ENCODE peak calls at places on chromosomes 7 and 10, in six cellular contexts. L is neural progenitor cell, E is OCI-LY7, M is SK-N-SH, K is K562, G is HCT116. C is an unnamed sample. For H4K20me1, the result is how much of the 10 kb centered on the place peaks cover.

GRCh38 chr7:55409474-55410225 is 44.5 kb downstream of the LANCL2 start:
- DNase-seq in E (no peak), M (peak), G (no peak), K (peak), L (no peak), C (no peak)

GRCh38 chr10:131032329-131033165 is 279.0 kb downstream of the TCERG1L start:
- DNase-seq in M (no peak), K (no peak), L (no peak), G (no peak), E (no peak), C (no peak)

GRCh38 chr7:149255174-149255573 is 6.8 kb upstream of the ZNF783 start:
- DNase-seq in M (no peak), K (no peak), G (no peak), E (no peak), L (no peak), C (no peak)

GRCh38 chr7:136956232-136956631 is 87.8 kb downstream of the CHRM2 start:
- DNase-seq in M (no peak), K (no peak), L (no peak), G (no peak), E (no peak), C (peak)

GRCh38 chr7:20331231-20331880 is 656 bp downstream of the ITGB8 start:
- DNase-seq in L (peak), K (no peak), E (peak), M (peak), G (no peak), C (peak)

GRCh38 chr10:88471909-88472308 is 111.2 kb downstream of the RNLS start:
- DNase-seq in K (no peak), L (peak), E (no peak), M (no peak), G (no peak), C (no peak)

GRCh38 chr7:8480466-8480865 is 47.1 kb downstream of the NXPH1 start:
- DNase-seq in K (no peak), G (no peak), E (no peak), M (no peak), L (no peak), C (no peak)

GRCh38 chr10:24418532-24418931 is 209.6 kb downstream of the KIAA1217 start:
- DNase-seq in G (no peak), K (no peak), M (no peak), E (no peak), L (no peak), C (no peak)

GRCh38 chr7:27611043-27611442 is 51.6 kb downstream of the HIBADH start:
- DNase-seq in K (no peak), E (no peak), L (no peak), G (no peak), M (no peak), C (peak)

GRCh38 chr7:83267141-83267631 is 104.5 kb upstream of the PCLO start:
- DNase-seq in K (no peak), L (no peak), E (no peak), M (peak), G (no peak), C (peak)

GRCh38 chr7:137999496-138000080 is 2.3 kb downstream of the CREB3L2 start:
- DNase-seq in G (no peak), K (no peak), L (no peak), E (no peak), M (no peak), C (no peak)

GRCh38 chr7:138000081-138000701 is 1.7 kb downstream of the CREB3L2 start:
- DNase-seq in L (peak), G (no peak), M (no peak), E (peak), K (peak), C (peak)

GRCh38 chr7:137996871-137997270 is 5.0 kb downstream of the CREB3L2 start:
- DNase-seq in E (no peak), K (no peak), G (no peak), M (no peak), L (no peak), C (no peak)

GRCh38 chr7:137996386-137996851 is 5.5 kb downstream of the CREB3L2 start:
- DNase-seq in L (no peak), K (peak), E (no peak), G (no peak), M (peak), C (peak)

DNA sequence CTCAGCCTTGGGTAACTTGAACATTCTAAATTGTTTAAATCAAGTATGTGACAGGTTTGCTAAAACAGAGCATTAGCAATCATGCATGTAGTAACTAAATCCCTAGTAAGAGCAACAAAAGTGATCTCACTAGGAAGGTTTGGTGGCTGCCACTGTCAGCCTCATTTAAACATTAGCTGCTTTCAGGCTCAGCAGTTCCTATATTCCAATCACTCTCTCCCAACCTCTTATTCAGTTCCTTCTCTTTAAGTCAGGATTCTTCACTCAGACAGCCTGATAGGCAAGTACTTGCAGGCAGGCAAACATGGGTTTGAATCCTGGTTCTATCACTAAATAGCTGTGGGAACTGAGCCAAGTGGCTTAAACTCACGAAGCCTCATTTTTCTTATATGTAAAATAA is 3.6 kb downstream of the CREB3L2 start:
- DNase-seq in L (no peak), G (no peak), E (no peak), K (no peak), M (no peak), C (no peak)
- H4K20me1 ChIP-seq in L (under half), G (under half), E (under half), K (under half), M (under half), C (under half)

DNA sequence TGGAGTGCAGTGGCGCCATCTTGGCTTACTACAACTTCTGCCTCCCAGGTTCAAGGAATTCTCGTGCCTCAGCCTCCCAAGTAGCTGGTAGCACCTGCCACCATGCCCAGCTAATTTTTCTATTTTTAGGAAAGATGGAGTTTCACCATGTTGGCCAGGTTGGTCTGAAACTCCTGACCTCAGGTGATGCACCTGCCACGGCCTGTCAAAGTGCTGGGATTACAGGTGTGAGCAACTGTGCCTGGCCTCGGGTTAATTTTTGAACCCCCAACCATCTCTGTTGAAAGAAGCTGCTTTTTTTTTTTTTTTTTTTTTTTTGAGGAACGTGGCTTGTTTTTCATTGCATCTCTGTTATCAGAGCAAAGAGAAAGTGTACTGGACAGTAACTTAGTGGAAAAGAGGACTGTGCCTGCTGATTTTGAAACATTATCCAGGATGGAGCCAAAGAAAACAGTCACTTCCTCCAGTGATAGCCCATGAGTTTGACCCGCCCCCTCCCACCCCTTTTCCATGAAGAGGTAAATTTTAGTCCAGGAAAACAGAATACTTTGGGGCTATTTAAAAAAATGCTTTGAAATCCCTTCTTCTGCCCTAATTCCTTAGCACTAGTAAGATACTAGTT is 38.3 kb downstream of the WBP1L start:
- DNase-seq in M (no peak), G (no peak), L (no peak), K (no peak), E (no peak), C (peak)
- H4K20me1 ChIP-seq in M (under half), G (under half), L (under half), K (under half), E (under half), C (under half)

DNA sequence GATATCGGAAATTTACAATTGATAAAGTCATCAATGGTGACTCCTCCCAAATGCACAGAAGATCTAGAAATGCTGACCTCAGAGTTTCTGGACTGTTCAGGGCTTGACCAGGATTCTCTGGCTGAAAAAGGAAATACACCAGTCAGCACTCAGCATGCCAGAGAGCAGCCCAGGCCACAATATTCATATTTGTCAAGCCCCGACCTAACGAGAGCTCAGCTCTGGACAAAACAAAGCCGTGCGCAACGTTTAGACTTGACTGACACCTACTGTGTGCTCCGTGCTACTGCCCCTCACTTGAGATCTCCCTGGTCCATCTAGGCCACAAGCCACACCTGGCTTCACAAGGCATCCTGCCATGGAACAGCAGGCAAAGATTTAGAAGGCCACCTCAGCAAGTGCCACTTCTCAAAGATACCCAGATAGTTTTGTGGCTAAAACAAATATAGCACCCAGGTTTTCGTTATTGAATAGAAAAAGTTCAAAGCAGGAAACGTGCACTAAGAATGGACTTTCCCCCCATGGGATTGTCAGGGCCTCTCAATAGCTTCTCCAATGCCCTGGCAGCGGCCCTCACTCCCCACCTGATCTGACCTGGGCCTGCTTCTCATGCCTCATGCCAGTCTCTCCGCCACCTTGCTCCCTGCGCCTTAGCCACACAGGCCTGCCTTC is 218.3 kb downstream of the FAM107B start:
- DNase-seq in E (peak), M (no peak), G (no peak), L (peak), K (peak), C (peak)
- H4K20me1 ChIP-seq in E (under half), M (under half), G (under half), L (under half), K (under half), C (under half)

DNA sequence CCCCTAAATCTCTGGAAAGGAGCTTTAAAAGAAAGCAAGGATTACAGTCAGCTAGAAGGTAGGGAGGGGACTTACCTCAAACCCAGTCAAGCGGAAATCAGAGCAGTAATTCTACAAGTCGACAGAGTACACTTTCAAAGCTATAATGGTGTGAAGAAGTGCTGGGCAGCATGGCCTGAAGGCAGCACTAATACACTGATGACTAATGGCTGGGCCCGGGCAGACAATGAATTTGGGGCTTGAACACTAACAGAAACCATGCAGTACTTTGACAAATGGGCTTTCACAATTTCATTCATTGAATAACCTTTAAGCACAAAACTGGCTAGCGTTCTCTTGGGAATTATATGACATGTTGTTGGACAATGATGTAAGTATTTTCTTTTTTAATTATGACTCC is 4.7 kb downstream of the GLI3 start:
- DNase-seq in E (no peak), M (no peak), K (no peak), L (peak), G (no peak), C (peak)
- H4K20me1 ChIP-seq in E (under half), M (under half), K (under half), L (half or more), G (under half), C (under half)

DNA sequence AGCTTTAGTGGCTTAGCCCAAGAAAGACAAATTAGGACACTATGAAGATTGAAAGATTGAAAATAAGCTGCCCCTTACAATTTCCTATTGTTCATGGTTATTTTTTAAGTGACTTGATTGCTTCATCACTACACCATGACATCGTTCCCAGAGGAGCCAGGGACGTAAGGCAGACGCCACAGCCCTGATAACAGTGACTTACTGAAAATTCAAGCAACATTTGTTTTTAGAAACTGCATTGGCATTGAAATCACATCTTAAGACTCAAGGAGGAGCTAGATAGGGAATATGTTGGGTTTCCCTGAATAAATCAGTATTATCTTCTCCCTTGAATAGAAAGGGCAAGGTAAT is 38.7 kb upstream of the ANK3 start:
- DNase-seq in K (no peak), G (no peak), M (no peak), E (no peak), L (no peak), C (peak)
- H4K20me1 ChIP-seq in K (under half), G (under half), M (under half), E (under half), L (under half), C (under half)